ENCODE peak calls at places on chromosomes 3 and 15, in six cellular contexts. T, A, X, O, Q and D are unnamed samples.

GRCh38 chr3:14885307-14885706 is 62.1 kb upstream of the NR2C2 start:
- DNase-seq in T (peak), A (peak), X (no peak), O (no peak), Q (no peak), D (no peak)

GRCh38 chr3:56019490-56019889 is 448.8 kb downstream of the ERC2 start:
- DNase-seq in T (peak), A (no peak), X (no peak), O (no peak), Q (no peak), D (no peak)

GRCh38 chr3:17233398-17233800 is 348.6 kb downstream of the PLCL2 start:
- DNase-seq in T (no peak), A (peak), X (peak), O (no peak), Q (no peak), D (peak)

GRCh38 chr15:31217067-31217466 is 109.6 kb upstream of the KLF13 start:
- DNase-seq in T (peak), A (no peak), X (no peak), O (no peak), Q (no peak), D (no peak)

GRCh38 chr15:85407421-85408269 is 27.2 kb downstream of the AKAP13 start:
- DNase-seq in T (no peak), A (no peak), X (peak), O (no peak), Q (peak), D (no peak)

GRCh38 chr3:129226374-129226773 is 23.0 kb upstream of the COPG1 start:
- DNase-seq in T (peak), A (no peak), X (peak), O (no peak), Q (peak), D (no peak)

GRCh38 chr15:31867536-31868442 is 162.5 kb upstream of the CHRNA7 start:
- DNase-seq in T (peak), A (peak), X (no peak), O (peak), Q (peak), D (peak)

GRCh38 chr3:86973440-86973839 is 17.5 kb downstream of the VGLL3 start:
- DNase-seq in T (no peak), A (no peak), X (no peak), O (no peak), Q (no peak), D (no peak)

GRCh38 chr3:64122476-64122875 is 99.2 kb upstream of the PSMD6 start:
- DNase-seq in T (no peak), A (no peak), X (no peak), O (no peak), Q (no peak), D (no peak)

GRCh38 chr3:44365952-44366351 is 27.4 kb downstream of the TCAIM start:
- DNase-seq in T (no peak), A (no peak), X (no peak), O (no peak), Q (no peak), D (no peak)

GRCh38 chr3:190617185-190617584 is 103.3 kb downstream of the IL1RAP start:
- DNase-seq in T (no peak), A (peak), X (no peak), O (no peak), Q (no peak), D (peak)

GRCh38 chr15:99169769-99170311 is 65.0 kb downstream of the SYNM start:
- DNase-seq in T (no peak), A (no peak), X (no peak), O (no peak), Q (no peak), D (no peak)

GRCh38 chr15:62068071-62068786 is 1.5 kb downstream of the C2CD4A start:
- DNase-seq in T (peak), A (no peak), X (no peak), O (peak), Q (peak), D (peak)

GRCh38 chr15:69725210-69725609 is 272.6 kb downstream of the RPLP1 start:
- DNase-seq in T (no peak), A (no peak), X (no peak), O (no peak), Q (no peak), D (no peak)

GRCh38 chr15:34726407-34727100 is 28.2 kb downstream of the GJD2 start:
- DNase-seq in T (no peak), A (no peak), X (no peak), O (no peak), Q (no peak), D (no peak)

GRCh38 chr3:192928016-192928415 is 10.4 kb upstream of the MB21D2 start:
- DNase-seq in T (no peak), A (no peak), X (no peak), O (no peak), Q (no peak), D (no peak)

GRCh38 chr3:181230258-181230657 is 240.7 kb upstream of the DNAJC19 start:
- DNase-seq in T (no peak), A (no peak), X (no peak), O (peak), Q (no peak), D (no peak)

GRCh38 chr3:124639406-124640237 is 90.6 kb upstream of the UMPS start:
- DNase-seq in T (no peak), A (peak), X (no peak), O (no peak), Q (no peak), D (no peak)

GRCh38 chr3:179098388-179099077 is 26.9 kb upstream of the ZMAT3 start:
- DNase-seq in T (no peak), A (no peak), X (no peak), O (no peak), Q (no peak), D (no peak)
- TF ChIP-seq CTCF in T (no peak), A (peak), X (peak), O (no peak), Q (no peak), D (no peak)

GRCh38 chr3:139679218-139679617 is 1.4 kb upstream of the NMNAT3 start:
- DNase-seq in T (no peak), A (no peak), X (no peak), O (no peak), Q (no peak), D (no peak)

GRCh38 chr3:139674585-139675260 is 3.0 kb downstream of the NMNAT3 start:
- DNase-seq in T (no peak), A (no peak), X (no peak), O (no peak), Q (no peak), D (no peak)

GRCh38 chr3:139675327-139675726 is 2.4 kb downstream of the NMNAT3 start:
- DNase-seq in T (no peak), A (no peak), X (no peak), O (peak), Q (no peak), D (no peak)

GRCh38 chr3:139676634-139677197 is 1.1 kb downstream of the NMNAT3 start:
- DNase-seq in T (no peak), A (no peak), X (no peak), O (no peak), Q (no peak), D (no peak)

DNA sequence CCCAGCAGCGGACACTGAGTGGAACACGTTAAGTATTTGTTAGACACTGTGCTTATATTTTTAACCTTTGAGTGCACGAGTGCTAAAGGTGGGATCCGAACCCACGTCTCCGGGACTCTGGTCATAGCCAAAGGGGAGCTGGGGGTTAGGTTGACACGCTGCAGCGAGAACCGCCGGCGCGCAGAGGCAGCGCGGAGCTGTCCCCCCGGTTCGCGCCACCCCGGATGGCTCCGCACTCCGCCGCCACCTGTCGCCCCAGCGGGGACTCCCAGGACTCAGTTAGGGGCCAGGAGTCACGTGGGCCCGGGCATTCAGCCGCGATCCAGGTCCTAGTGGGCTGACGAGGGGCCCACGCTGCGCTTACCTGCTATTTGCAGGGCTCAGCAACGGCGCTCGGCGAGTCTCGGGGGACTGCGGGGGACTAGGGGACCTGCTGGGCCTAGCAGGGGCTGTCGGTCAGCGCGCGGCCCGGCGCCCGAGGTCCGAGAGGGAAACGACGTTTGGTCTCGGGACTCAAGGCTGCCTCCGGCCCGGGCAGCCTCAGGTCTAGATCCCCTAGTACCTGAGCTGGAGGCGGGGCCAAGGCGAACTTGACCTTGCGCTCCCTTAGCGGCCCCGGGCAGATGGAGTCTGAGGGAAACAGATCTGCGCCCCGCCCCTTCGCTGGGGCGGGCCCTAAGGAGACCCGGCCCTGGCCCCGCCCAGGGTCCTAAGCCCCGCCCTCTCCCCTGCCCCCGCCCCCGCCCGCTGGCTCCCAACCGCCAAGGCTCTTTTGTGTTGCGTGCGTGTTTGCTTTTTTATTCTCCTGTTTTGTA is at the start of gene NMNAT3:
- DNase-seq in T (peak), A (no peak), X (no peak), O (peak), Q (peak), D (peak)
- TF ChIP-seq CTCF in T (no peak), A (no peak), X (no peak), O (no peak), Q (no peak), D (no peak)

DNA sequence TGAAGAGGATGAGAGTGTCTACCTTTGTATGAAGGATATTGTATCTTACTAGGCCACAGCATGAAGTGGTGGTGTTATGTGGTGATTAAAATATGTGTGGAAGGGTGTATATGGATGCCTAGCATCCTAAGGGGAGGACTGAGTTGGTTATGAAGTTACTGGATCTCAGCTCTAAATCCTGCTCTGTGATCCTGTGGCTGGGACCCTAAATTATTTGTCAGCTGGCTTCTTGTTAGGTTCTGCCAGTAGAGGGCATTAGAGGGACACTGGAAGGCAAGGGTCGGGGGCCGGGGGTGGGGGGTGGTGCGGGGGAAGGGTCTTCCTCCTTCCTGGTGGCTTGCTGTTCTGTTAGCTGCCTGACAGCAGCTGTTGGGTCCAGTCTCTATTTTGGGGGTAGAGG is 34.9 kb downstream of the MORF4L1 start:
- DNase-seq in T (no peak), A (peak), X (no peak), O (peak), Q (no peak), D (no peak)
- TF ChIP-seq CTCF in T (no peak), A (peak), X (peak), O (no peak), Q (no peak), D (peak)

GRCh38 chr15:29141206-29141907 is 128.3 kb downstream of the NSMCE3 start:
- DNase-seq in T (peak), A (no peak), X (no peak), O (no peak), Q (no peak), D (no peak)

GRCh38 chr15:29140475-29141172 is 129.0 kb downstream of the NSMCE3 start:
- DNase-seq in T (peak), A (no peak), X (no peak), O (peak), Q (no peak), D (no peak)

GRCh38 chr15:29139072-29139471 is 130.6 kb downstream of the NSMCE3 start:
- DNase-seq in T (no peak), A (no peak), X (no peak), O (no peak), Q (no peak), D (no peak)

GRCh38 chr15:29138260-29138659 is 131.4 kb downstream of the NSMCE3 start:
- DNase-seq in T (no peak), A (no peak), X (no peak), O (no peak), Q (no peak), D (no peak)

GRCh38 chr15:29139540-29140459 is 129.8 kb downstream of the NSMCE3 start:
- DNase-seq in T (peak), A (peak), X (no peak), O (peak), Q (peak), D (peak)
- TF ChIP-seq CTCF in T (no peak), A (peak), X (peak), O (peak), Q (peak), D (peak)

DNA sequence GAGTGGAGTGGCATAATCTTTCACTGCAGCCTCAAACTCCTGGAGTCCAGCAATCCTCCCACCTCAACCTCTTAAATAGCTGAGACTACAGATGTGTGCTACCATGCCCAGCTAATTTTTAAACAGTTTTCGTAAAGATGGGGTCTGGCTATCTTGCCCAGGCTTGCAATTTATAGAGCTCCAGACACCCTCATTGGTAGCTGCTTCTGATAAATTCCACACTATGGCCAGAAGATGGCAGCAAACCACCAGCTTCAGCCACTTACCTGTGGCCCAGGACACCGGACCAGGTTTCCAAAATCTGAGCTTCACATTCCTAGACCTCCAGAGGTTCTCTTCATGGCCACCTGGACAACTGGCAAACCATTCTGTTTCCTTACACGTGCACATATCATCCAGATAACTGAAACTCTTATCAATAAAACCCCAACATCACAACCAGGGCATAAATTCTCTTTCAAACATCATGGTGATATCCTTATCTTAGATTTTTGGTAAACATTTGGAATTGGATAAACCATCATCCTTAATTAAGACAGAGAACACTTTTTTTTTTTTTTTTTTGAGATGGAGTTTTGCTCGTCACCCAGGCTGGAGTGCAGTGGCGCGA is 28.9 kb downstream of the FBXW12 start:
- DNase-seq in T (peak), A (peak), X (peak), O (peak), Q (peak), D (peak)
- TF ChIP-seq CTCF in T (no peak), A (peak), X (peak), O (peak), Q (peak), D (peak)

DNA sequence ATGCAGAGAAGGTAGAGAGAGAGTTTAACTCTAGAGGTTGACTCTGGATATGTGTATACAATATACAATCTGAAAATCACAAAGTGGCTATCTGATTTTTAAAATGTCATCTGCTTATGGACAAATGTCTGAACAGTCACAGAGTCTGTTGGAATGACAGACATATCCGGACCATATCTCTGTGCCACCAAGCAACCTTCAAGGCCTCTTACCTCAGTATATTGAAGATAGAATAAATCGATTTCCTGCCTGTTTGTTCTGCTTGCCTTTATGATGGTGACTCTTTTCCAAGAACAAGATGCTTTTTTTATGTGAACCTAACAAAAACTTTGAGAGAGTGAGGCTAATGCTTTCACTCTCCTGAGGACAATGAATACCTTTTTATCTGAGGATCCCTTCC is 151.1 kb downstream of the RBPMS2 start:
- DNase-seq in T (no peak), A (no peak), X (no peak), O (no peak), Q (no peak), D (no peak)
- TF ChIP-seq CTCF in T (no peak), A (no peak), X (no peak), O (no peak), Q (no peak), D (no peak)